ENCODE peak calls at places on chromosomes 2 and 18, in five cellular contexts. H is left ventricle myocardium inferior, O is ovary, A is H9, K is kidney. G is an unnamed sample.

GRCh38 chr18:28494151-28494550 is 317.2 kb upstream of the CDH2 start:
- DNase-seq in H (no peak), A (no peak), O (no peak), K (no peak), G (no peak)

GRCh38 chr2:10224734-10225133 is 78.0 kb upstream of the HPCAL1 start:
- DNase-seq in O (no peak), K (no peak), A (no peak), H (no peak), G (no peak)

GRCh38 chr2:149617057-149617456 is 29.5 kb upstream of the MMADHC start:
- DNase-seq in K (no peak), A (no peak), O (no peak), H (no peak), G (no peak)

GRCh38 chr2:217075225-217075802 is 215.4 kb upstream of the TNP1 start:
- DNase-seq in O (peak), A (no peak), K (no peak), H (peak), G (no peak)

GRCh38 chr2:72185166-72185565 is 37.5 kb upstream of the CYP26B1 start:
- DNase-seq in H (no peak), K (no peak), O (no peak), A (no peak), G (no peak)

GRCh38 chr18:45723921-45724320 is at the start of gene SLC14A1:
- DNase-seq in H (no peak), A (no peak), K (no peak), O (no peak), G (no peak)

GRCh38 chr2:208266641-208267335 is 733 bp downstream of the PIKFYVE start:
- DNase-seq in A (no peak), K (no peak), O (no peak), H (no peak), G (no peak)

GRCh38 chr2:23631391-23631790 is 246.4 kb downstream of the KLHL29 start:
- DNase-seq in H (no peak), A (no peak), K (peak), O (no peak), G (no peak)

GRCh38 chr2:228827056-228827455 is 444.0 kb downstream of the PID1 start:
- DNase-seq in A (no peak), O (no peak), H (no peak), K (no peak), G (no peak)

GRCh38 chr18:40088130-40088529 is 1866.9 kb upstream of the PIK3C3 start:
- DNase-seq in K (no peak), O (no peak), H (no peak), A (no peak), G (no peak)

GRCh38 chr2:26052731-26053130 is 18.8 kb downstream of the RAB10 start:
- DNase-seq in K (no peak), H (no peak), O (no peak), A (no peak), G (no peak)

GRCh38 chr2:2834105-2834504 is 503.0 kb upstream of the MYT1L start:
- DNase-seq in O (no peak), A (no peak), H (no peak), K (no peak), G (no peak)

GRCh38 chr2:128691526-128691925 is 372.9 kb upstream of the HS6ST1 start:
- DNase-seq in A (no peak), K (no peak), O (no peak), H (no peak), G (no peak)

GRCh38 chr2:177553176-177553909 is 160.8 kb downstream of the AGPS start:
- DNase-seq in K (no peak), A (no peak), O (no peak), H (no peak), G (peak)

GRCh38 chr2:136131484-136131960 is 13.6 kb upstream of the CXCR4 start:
- DNase-seq in K (no peak), O (no peak), A (no peak), H (no peak), G (no peak)

GRCh38 chr2:109591236-109591635 is 22.5 kb downstream of the SEPTIN10 start:
- DNase-seq in K (no peak), O (no peak), A (no peak), H (no peak), G (no peak)

GRCh38 chr2:189685540-189686229 is 11.2 kb downstream of the ANKAR start:
- DNase-seq in K (peak), H (peak), O (peak), A (peak), G (no peak)

GRCh38 chr2:46954951-46955571 is 39.5 kb upstream of the MCFD2 start:
- DNase-seq in K (peak), A (peak), O (peak), H (peak), G (peak)

GRCh38 chr2:196174424-196174823 is 3.0 kb upstream of the STK17B start:
- DNase-seq in H (no peak), A (peak), O (no peak), K (no peak), G (no peak)

GRCh38 chr2:65035544-65035943 is 20.7 kb upstream of the CEP68 start:
- DNase-seq in K (no peak), H (no peak), O (no peak), A (no peak), G (no peak)

GRCh38 chr2:203804070-203804469 is 63.5 kb upstream of the CTLA4 start:
- DNase-seq in A (no peak), O (no peak), K (no peak), H (no peak), G (peak)

GRCh38 chr2:176206677-176207076 is 18.2 kb downstream of the HOXD1 start:
- DNase-seq in O (no peak), K (no peak), H (no peak), A (no peak), G (no peak)

GRCh38 chr18:32438173-32438572 is 32.5 kb downstream of the GAREM1 start:
- DNase-seq in A (no peak), H (peak), K (no peak), O (peak), G (no peak)

GRCh38 chr2:171847627-171848026 is 46.4 kb downstream of the SLC25A12 start:
- DNase-seq in O (no peak), A (no peak), H (no peak), K (no peak), G (no peak)

DNA sequence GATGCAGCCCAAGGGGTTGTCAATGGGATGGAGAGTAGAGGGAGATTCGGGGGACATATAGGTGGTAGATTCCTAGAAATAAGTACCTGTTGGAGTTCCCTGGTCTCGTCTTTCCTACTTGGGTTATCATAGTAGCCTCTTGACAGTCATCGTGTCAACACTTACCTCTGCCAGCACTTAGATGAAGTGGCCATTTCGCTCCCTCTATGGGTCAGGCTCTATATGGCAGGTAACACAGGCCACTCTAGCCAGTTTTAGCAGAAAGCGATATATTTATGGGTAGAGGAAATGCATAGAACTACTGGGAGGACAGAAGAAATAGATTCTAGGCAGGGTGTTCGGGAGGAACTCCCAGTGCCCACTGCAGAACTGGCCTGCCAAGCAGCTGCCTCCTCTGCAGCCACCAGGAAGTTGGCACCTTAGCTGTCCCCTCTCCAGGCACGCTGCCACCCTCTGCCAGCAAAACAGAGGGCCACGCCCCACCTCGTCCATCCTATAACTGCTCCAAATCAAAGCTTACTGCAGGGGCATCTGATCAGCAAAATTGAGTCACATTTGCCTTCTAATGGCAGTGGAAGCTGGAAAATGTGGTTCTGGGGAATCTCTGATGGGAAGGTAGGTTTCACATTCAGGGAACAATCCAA is 181.3 kb downstream of the INSIG2 start:
- DNase-seq in K (no peak), H (no peak), A (no peak), O (no peak), G (peak)
- TF ChIP-seq CTCF in K (no peak), H (no peak), A (peak), O (no peak), G (peak)

GRCh38 chr18:3889121-3889520 is 439.1 kb downstream of the TGIF1 start:
- DNase-seq in K (no peak), O (no peak), H (no peak), A (no peak), G (no peak)

GRCh38 chr18:3886575-3887322 is 436.8 kb downstream of the TGIF1 start:
- DNase-seq in O (no peak), H (no peak), A (no peak), K (no peak), G (no peak)

GRCh38 chr18:3889803-3890202 is 439.8 kb downstream of the TGIF1 start:
- DNase-seq in H (no peak), K (peak), O (no peak), A (no peak), G (no peak)

GRCh38 chr18:3879836-3880120 is 429.8 kb downstream of the TGIF1 start:
- DNase-seq in K (peak), H (no peak), A (no peak), O (no peak), G (no peak)

GRCh38 chr18:3885209-3885792 is 435.3 kb downstream of the TGIF1 start:
- DNase-seq in O (no peak), A (no peak), H (no peak), K (no peak), G (no peak)
- TF ChIP-seq CTCF in O (no peak), A (peak), H (no peak), K (no peak), G (no peak)

GRCh38 chr2:11903085-11903484 is 156.7 kb downstream of the LPIN1 start:
- DNase-seq in A (no peak), O (no peak), K (no peak), H (no peak), G (no peak)
- TF ChIP-seq CTCF in A (no peak), O (no peak), K (no peak), H (no peak), G (no peak)

GRCh38 chr18:34723143-34723542 is 13.0 kb downstream of the DTNA start:
- DNase-seq in K (no peak), H (no peak), A (no peak), O (no peak), G (no peak)
- TF ChIP-seq CTCF in K (no peak), H (no peak), A (no peak), O (no peak), G (no peak)

GRCh38 chr18:55524353-55525123 is 63.5 kb downstream of the TCF4 start:
- DNase-seq in H (no peak), O (no peak), K (no peak), A (no peak), G (no peak)

GRCh38 chr18:55517055-55517454 is 70.9 kb downstream of the TCF4 start:
- DNase-seq in K (no peak), O (no peak), H (no peak), A (no peak), G (no peak)

GRCh38 chr18:55515946-55516710 is 71.9 kb downstream of the TCF4 start:
- DNase-seq in O (no peak), A (no peak), H (no peak), K (no peak), G (no peak)

GRCh38 chr18:55523001-55523400 is 65.0 kb downstream of the TCF4 start:
- DNase-seq in K (no peak), H (no peak), A (no peak), O (no peak), G (no peak)

GRCh38 chr18:55522011-55522410 is 66.0 kb downstream of the TCF4 start:
- DNase-seq in A (peak), H (no peak), K (no peak), O (no peak), G (peak)
- TF ChIP-seq CTCF in A (peak), H (peak), K (no peak), O (no peak), G (peak)

GRCh38 chr18:43422483-43422882 is 145.2 kb upstream of the SYT4 start:
- DNase-seq in H (no peak), A (peak), K (no peak), O (no peak), G (no peak)
- TF ChIP-seq CTCF in H (peak), A (peak), K (peak), O (no peak), G (no peak)

GRCh38 chr18:25921677-25922421 is 168.6 kb downstream of the SS18 start:
- DNase-seq in A (peak), O (no peak), K (no peak), H (no peak), G (peak)
- TF ChIP-seq CTCF in A (peak), O (no peak), K (peak), H (peak), G (peak)

DNA sequence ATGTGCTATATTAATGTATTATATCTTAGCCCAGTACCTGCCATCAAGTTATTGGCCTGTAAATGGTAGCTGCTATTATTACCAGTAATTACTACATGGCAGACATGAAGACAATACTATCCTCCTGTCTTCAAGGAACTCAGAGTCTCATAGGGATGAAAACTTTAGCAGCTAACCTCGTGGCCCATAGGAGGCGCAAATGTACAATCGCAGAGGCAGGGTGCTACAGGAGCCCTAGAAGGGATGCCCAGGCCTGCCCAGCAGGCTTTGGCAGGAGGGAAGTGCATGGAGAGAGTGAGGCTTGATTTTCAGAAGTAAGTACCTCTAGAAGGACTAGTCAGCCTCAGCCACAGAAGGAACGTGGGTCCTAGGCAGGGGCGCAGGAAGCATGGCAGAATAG is 44.7 kb upstream of the KIDINS220 start:
- DNase-seq in O (no peak), A (peak), K (no peak), H (no peak), G (peak)
- TF ChIP-seq CTCF in O (no peak), A (peak), K (no peak), H (peak), G (no peak)

DNA sequence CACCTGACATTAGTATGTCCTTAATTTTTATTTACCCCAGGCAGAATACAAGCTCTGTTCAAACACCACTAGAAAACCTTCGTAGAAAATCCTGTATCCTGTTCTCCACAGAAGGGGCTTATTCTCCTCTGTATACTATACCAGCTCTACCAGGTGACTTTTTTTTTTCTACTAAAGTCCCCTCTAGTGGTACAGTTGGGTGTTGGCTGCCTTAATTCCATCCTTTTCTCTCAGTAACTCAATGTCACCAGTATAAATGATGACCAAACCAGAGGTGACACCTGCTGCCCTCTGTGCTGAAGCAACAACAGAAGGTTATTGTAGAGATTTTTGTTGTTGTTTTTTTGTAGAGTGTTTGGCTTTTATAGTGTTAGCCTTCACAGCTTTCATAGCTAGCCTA is 1322.0 kb downstream of the LRP1B start:
- DNase-seq in H (no peak), O (no peak), K (no peak), A (no peak), G (no peak)
- TF ChIP-seq CTCF in H (no peak), O (no peak), K (no peak), A (peak), G (no peak)